ENCODE peak calls at places on chromosome 10, in four cellular contexts. H is glomerular endothelial cell, I is iris pigment epithelial cell, Q is NCI-H1092. Y is an unnamed sample.

GRCh38 chr10:58334817-58335305 is at the start of gene UBE2D1:
- DNase-seq in H (no peak), I (peak; percentile 78), Q (peak; percentile 67), Y (peak; percentile 66)

GRCh38 chr10:132650611-132651250 is 113.1 kb downstream of the INPP5A start:
- DNase-seq in Q (no peak), H (no peak), I (no peak), Y (no peak)

GRCh38 chr10:48929413-48929990 is 10.1 kb downstream of the LRRC18 start:
- DNase-seq in Q (no peak), H (no peak), I (no peak), Y (no peak)

GRCh38 chr10:11145498-11145855 is 127.8 kb downstream of the CELF2 start:
- DNase-seq in Q (no peak), H (no peak), I (no peak), Y (peak; percentile 37)

GRCh38 chr10:129870926-129871660 is 93.0 kb downstream of the EBF3 start:
- DNase-seq in Q (peak; percentile 75), H (no peak), I (no peak), Y (no peak)

GRCh38 chr10:100968839-100969174 is 497 bp upstream of the SEMA4G start:
- DNase-seq in I (no peak), Q (no peak), H (no peak), Y (no peak)

GRCh38 chr10:74960670-74961069 is 134.3 kb downstream of the KAT6B start:
- DNase-seq in I (peak; percentile 7), Q (no peak), H (no peak), Y (no peak)

GRCh38 chr10:22564060-22564459 is 150.3 kb downstream of the PIP4K2A start:
- DNase-seq in I (no peak), Q (no peak), H (no peak), Y (no peak)

GRCh38 chr10:61949687-61950086 is 48.2 kb downstream of the ARID5B start:
- DNase-seq in Q (no peak), I (no peak), H (no peak), Y (no peak)

GRCh38 chr10:86798030-86798429 is 41.6 kb downstream of the BMPR1A start:
- DNase-seq in I (peak; percentile 34), H (no peak), Q (no peak), Y (peak; percentile 40)

GRCh38 chr10:101142533-101143353 is 11.6 kb downstream of the TLX1 start:
- DNase-seq in I (no peak), H (no peak), Q (no peak), Y (no peak)

GRCh38 chr10:93541402-93542357 is 24.8 kb upstream of the FFAR4 start:
- DNase-seq in I (peak; percentile 40), Q (no peak), H (no peak), Y (peak; percentile 62)

GRCh38 chr10:6649107-6649720 is 69.1 kb upstream of the PRKCQ start:
- DNase-seq in Q (no peak), H (no peak), I (no peak), Y (no peak)

GRCh38 chr10:19158870-19159269 is 110.3 kb downstream of the MALRD1 start:
- DNase-seq in I (no peak), Q (no peak), H (no peak), Y (no peak)

GRCh38 chr10:31771345-31771831 is 157.2 kb downstream of the ARHGAP12 start:
- DNase-seq in H (no peak), I (peak; percentile 36), Q (no peak), Y (peak; percentile 96)

GRCh38 chr10:79116363-79116762 is 47.6 kb downstream of the ZMIZ1 start:
- DNase-seq in H (no peak), I (no peak), Q (no peak), Y (no peak)

GRCh38 chr10:130053561-130053960 is 57.1 kb downstream of the C10orf143 start:
- DNase-seq in I (no peak), Q (no peak), H (no peak), Y (no peak)

GRCh38 chr10:116272497-116273221 is at the start of gene GFRA1:
- DNase-seq in Q (peak; percentile 9), H (no peak), I (peak; percentile 41), Y (no peak)

GRCh38 chr10:101060036-101060950 is 1.5 kb upstream of the KAZALD1 start:
- DNase-seq in Q (peak; percentile 89), H (peak; percentile 93), I (peak; percentile 90), Y (peak; percentile 98)

GRCh38 chr10:98029149-98030092 is 1.0 kb downstream of the CRTAC1 start:
- DNase-seq in I (no peak), Q (peak; percentile 10), H (no peak), Y (no peak)

GRCh38 chr10:125060851-125061556 is 99.4 kb downstream of the CTBP2 start:
- DNase-seq in I (peak; percentile 77), Q (peak; percentile 33), H (no peak), Y (peak; percentile 91)

GRCh38 chr10:113957013-113957412 is 86.7 kb upstream of the ADRB1 start:
- DNase-seq in I (peak; percentile 90), H (no peak), Q (no peak), Y (peak; percentile 81)

GRCh38 chr10:122504551-122504950 is 43.2 kb downstream of the HTRA1 start:
- DNase-seq in I (peak; percentile 95), Q (peak; percentile 82), H (no peak), Y (peak; percentile 89)

GRCh38 chr10:114561008-114561523 is 97.0 kb downstream of the ABLIM1 start:
- DNase-seq in Q (no peak), I (no peak), H (no peak), Y (no peak)

GRCh38 chr10:69953851-69954250 is 98.8 kb upstream of the MACROH2A2 start:
- DNase-seq in I (no peak), H (no peak), Q (no peak), Y (no peak)

GRCh38 chr10:61869772-61870520 is 31.6 kb upstream of the ARID5B start:
- DNase-seq in H (peak; percentile 9), I (peak; percentile 80), Q (no peak), Y (peak; percentile 76)

GRCh38 chr10:14736600-14737081 is 38.1 kb downstream of the FAM107B start:
- DNase-seq in Q (no peak), H (no peak), I (peak; percentile 58), Y (peak; percentile 38)

GRCh38 chr10:114319406-114320248 is 80.6 kb downstream of the VWA2 start:
- DNase-seq in H (no peak), Q (no peak), I (no peak), Y (no peak)

GRCh38 chr10:15084502-15084922 is 4.1 kb downstream of the ACBD7 start:
- DNase-seq in H (peak; percentile 94), I (peak; percentile 100), Q (no peak), Y (peak; percentile 98)

GRCh38 chr10:102522874-102523249 is 19.1 kb downstream of the SUFU start:
- DNase-seq in I (no peak), Q (no peak), H (no peak), Y (no peak)

GRCh38 chr10:49633327-49634045 is 19.6 kb downstream of the CHAT start:
- DNase-seq in Q (peak; percentile 23), H (no peak), I (no peak), Y (no peak)

GRCh38 chr10:118721005-118721876 is 33.5 kb downstream of the CACUL1 start:
- DNase-seq in H (no peak), I (peak; percentile 60), Q (peak; percentile 11), Y (peak; percentile 79)

GRCh38 chr10:69914373-69915268 is 112.9 kb downstream of the COL13A1 start:
- DNase-seq in I (peak; percentile 61), Q (peak; percentile 37), H (peak; percentile 25), Y (peak; percentile 74)

GRCh38 chr10:60230892-60231291 is 158.8 kb downstream of the ANK3 start:
- DNase-seq in I (peak; percentile 59), H (no peak), Q (no peak), Y (peak; percentile 44)

GRCh38 chr10:69392481-69393000 is 24.2 kb downstream of the TACR2 start:
- DNase-seq in I (peak; percentile 75), H (no peak), Q (peak; percentile 77), Y (peak; percentile 85)

GRCh38 chr10:24988831-24989769 is 26.9 kb downstream of the ENKUR start:
- DNase-seq in I (no peak), Q (no peak), H (no peak), Y (no peak)

Y was measured in fibroblast of the aortic adventitia.